ENCODE peak calls at places on chromosomes 13 and 19, in nine cellular contexts. R, P, H, S, K, M, E, J and Q are unnamed samples.

GRCh38 chr19:35300340-35300649 is 8.3 kb downstream of the MAG start:
- DNase-seq in R (no peak), P (no peak), H (no peak), S (no peak), K (no peak), M (no peak), E (no peak), J (no peak), Q (no peak)

GRCh38 chr13:110559429-110559943 is 2.0 kb downstream of the RAB20 start:
- DNase-seq in R (peak), P (no peak), H (no peak), S (peak), K (peak), M (peak), E (no peak), J (peak), Q (no peak)

GRCh38 chr13:43815204-43815603 is 28.4 kb upstream of the ENOX1 start:
- DNase-seq in R (no peak), P (no peak), H (no peak), S (peak), K (no peak), M (peak), E (no peak), J (no peak), Q (peak)

GRCh38 chr13:106691861-106692260 is 123.9 kb upstream of the ARGLU1 start:
- DNase-seq in R (no peak), P (no peak), H (peak), S (no peak), K (no peak), M (no peak), E (no peak), J (no peak), Q (no peak)

GRCh38 chr19:18590273-18591272 is 2.0 kb downstream of the REX1BD start:
- DNase-seq in R (peak), P (no peak), H (peak), S (peak), K (peak), M (peak), E (peak), J (peak), Q (no peak)

GRCh38 chr19:50358483-50359431 is 6.7 kb downstream of the NAPSA start:
- DNase-seq in R (peak), P (peak), H (no peak), S (no peak), K (peak), M (no peak), E (no peak), J (no peak), Q (peak)

GRCh38 chr19:13938361-13939027 is at the start of gene PODNL1:
- DNase-seq in R (no peak), P (no peak), H (peak), S (peak), K (no peak), M (peak), E (no peak), J (peak), Q (no peak)

GRCh38 chr19:45137179-45137761 is 23.5 kb downstream of the NKPD1 start:
- DNase-seq in R (peak), P (no peak), H (no peak), S (no peak), K (no peak), M (no peak), E (no peak), J (no peak), Q (no peak)

GRCh38 chr19:39296055-39296645 is at the start of gene IFNL1:
- DNase-seq in R (no peak), P (no peak), H (peak), S (peak), K (no peak), M (no peak), E (no peak), J (no peak), Q (no peak)

GRCh38 chr13:34577051-34577450 is 365.0 kb upstream of the NBEA start:
- DNase-seq in R (no peak), P (no peak), H (peak), S (no peak), K (no peak), M (peak), E (no peak), J (no peak), Q (no peak)

GRCh38 chr19:40803857-40804782 is 5.1 kb downstream of the EGLN2 start:
- DNase-seq in R (peak), P (peak), H (no peak), S (no peak), K (peak), M (no peak), E (peak), J (no peak), Q (no peak)

GRCh38 chr13:83881917-83882625 is at the start of gene SLITRK1:
- DNase-seq in R (no peak), P (no peak), H (peak), S (peak), K (peak), M (peak), E (peak), J (no peak), Q (no peak)

GRCh38 chr13:71712988-71713653 is 153.9 kb downstream of the DACH1 start:
- DNase-seq in R (peak), P (no peak), H (peak), S (peak), K (no peak), M (peak), E (no peak), J (no peak), Q (peak)

DNA sequence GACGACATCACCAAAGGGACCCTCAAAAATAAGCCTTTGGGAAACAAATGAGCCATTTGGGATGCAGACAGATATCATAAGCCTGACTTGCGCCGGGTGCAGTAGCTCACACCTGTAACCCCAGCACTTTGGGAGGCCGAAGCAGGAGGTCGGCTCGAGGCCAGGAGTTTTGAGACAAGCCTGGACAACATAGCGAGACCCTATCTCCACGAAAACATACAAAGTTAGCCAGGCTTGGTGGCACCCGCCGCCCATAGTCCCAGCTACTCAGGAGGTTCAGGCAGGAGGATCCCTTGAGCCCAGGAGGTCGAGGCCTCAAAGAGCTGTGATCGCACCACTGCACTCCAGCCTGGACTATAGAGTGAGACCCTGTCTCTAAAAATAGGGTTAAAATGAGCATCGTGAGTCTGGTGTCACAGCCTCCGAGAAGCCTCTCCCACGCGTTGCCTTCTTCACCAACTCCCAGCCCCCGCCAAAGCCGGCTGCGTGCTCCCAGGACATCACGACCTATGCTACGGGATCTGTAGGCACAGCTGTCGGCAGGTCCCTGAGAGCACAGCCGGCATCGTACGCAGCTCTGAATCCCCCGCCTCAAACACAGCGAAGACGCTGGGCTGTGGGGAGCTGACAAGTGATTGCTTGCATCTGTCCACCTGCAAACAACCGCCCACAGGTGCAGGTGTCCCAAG is 1.6 kb downstream of the REXO1 start:
- DNase-seq in R (no peak), P (no peak), H (no peak), S (no peak), K (no peak), M (no peak), E (no peak), J (no peak), Q (no peak)
- H3K4me3 ChIP-seq in R (peak), P (peak), H (peak), S (peak), K (no peak), M (peak), E (no peak), J (peak), Q (no peak)

DNA sequence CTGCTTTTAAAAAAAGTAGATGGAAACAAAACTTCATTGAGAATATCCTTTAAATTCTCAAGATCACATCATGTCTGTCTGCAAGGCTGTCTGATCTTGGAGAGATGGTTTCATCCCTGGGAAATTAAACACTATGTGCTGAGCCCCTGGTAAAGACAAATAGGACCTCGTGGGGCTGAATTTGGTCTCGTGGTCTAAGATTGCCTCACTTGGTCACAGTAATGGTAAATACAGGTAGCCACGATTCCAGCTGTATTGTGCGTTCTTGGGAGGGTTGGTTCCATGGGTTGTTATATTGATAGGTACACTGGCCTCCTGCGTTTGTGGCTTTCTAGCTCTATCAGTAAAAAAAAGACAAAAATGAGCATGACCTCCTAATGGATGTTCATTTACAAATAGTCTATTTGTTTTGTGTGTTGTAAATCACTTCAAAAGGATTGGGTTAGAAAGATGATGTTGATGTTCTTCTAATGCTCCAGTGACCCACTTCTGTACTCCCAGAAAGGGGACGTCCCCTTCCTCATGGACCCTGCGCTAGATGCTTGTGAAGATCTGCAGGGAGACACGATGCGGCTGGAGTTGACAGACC is 1.7 kb downstream of the CEBPG start:
- DNase-seq in R (no peak), P (no peak), H (no peak), S (no peak), K (no peak), M (peak), E (no peak), J (no peak), Q (no peak)
- H3K4me3 ChIP-seq in R (peak), P (no peak), H (peak), S (peak), K (no peak), M (peak), E (no peak), J (peak), Q (no peak)

GRCh38 chr19:12034610-12035009 is 869 bp downstream of the ZNF433 start:
- DNase-seq in R (no peak), P (no peak), H (no peak), S (peak), K (no peak), M (no peak), E (peak), J (no peak), Q (no peak)
- H3K4me3 ChIP-seq in R (peak), P (no peak), H (peak), S (peak), K (peak), M (peak), E (peak), J (peak), Q (no peak)

DNA sequence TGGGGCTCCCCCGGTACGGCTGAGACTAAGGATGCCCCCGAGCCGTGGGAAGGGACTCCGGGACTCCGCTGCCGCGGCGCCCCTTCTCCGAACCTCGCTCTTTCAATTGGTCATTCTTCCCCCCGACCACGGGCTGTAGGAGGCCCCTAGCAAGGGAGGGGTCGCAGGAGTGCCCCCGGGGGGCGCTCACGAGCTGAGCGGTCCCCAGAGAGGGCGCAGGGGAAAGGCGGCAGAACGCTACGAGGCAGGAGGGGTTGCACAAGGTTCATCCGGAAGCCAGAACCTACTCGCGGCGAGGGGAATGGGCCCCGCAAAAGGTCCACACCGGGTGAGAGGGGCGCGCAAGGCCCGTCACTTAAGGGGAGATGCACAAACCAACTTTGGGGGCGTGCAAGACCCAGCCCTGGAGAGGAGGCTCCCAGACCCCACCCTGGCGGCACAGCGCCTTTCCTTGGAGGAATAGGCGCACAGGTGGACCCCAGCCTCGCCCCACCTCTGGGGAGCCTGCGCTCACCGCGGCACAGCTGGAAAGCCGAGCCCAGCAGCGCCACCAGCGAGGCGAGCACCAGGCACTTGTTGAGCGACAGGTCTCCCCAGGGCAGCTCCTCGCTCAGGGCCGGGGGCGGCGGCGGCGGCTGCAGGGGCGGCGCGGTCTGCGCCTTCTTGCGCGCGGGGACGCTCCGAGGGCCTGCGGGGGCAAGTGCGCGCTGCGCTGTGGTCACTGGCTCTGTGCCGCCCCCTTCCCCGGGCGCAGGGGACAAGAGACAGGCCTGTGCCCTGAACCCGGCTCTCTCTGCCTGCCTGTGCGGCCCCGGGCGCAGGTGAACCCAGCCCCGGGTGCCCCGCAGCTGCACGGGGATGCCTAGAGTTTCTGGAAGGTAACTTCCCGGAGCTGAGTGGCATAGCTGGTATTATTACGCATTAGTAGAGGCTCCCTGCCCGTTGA is 2.8 kb downstream of the JSRP1 start:
- DNase-seq in R (no peak), P (no peak), H (no peak), S (no peak), K (peak), M (no peak), E (no peak), J (no peak), Q (no peak)
- H3K4me3 ChIP-seq in R (peak), P (peak), H (no peak), S (no peak), K (no peak), M (peak), E (no peak), J (no peak), Q (no peak)